ENCODE peak calls at places on chromosomes 5 and 9, in five cellular contexts. One of them, this sample, is unnamed.
A peak's percentile ranks its signal among the peaks of the same experiment; 100 is the strongest.

GRCh38 chr5:71731015-71731414 is 11.9 kb downstream of the CARTPT start:
- DNase-seq in fibroblast of pulmonary artery: no peak
- DNase-seq in NCI-H1436: no peak
- DNase-seq in GM03348: no peak
- DNase-seq in nephron progenitor cell: no peak
- DNase-seq in this sample: no peak

GRCh38 chr5:179747815-179748214 is 15.2 kb downstream of the MAML1 start:
- DNase-seq in NCI-H1436: no peak
- DNase-seq in fibroblast of pulmonary artery: no peak
- DNase-seq in nephron progenitor cell: no peak
- DNase-seq in GM03348: no peak
- DNase-seq in this sample: no peak

GRCh38 chr9:77848428-77848827 is 183.2 kb downstream of the GNAQ start:
- DNase-seq in nephron progenitor cell: no peak
- DNase-seq in GM03348: no peak
- DNase-seq in NCI-H1436: no peak
- DNase-seq in fibroblast of pulmonary artery: no peak
- DNase-seq in this sample: no peak

GRCh38 chr9:70504814-70505213 is 90.4 kb upstream of the KLF9 start:
- DNase-seq in fibroblast of pulmonary artery: peak; percentile 72
- DNase-seq in NCI-H1436: no peak
- DNase-seq in nephron progenitor cell: no peak
- DNase-seq in GM03348: no peak
- DNase-seq in this sample: no peak

GRCh38 chr5:157744055-157745011 is 821 bp downstream of the LSM11 start:
- DNase-seq in nephron progenitor cell: no peak
- DNase-seq in fibroblast of pulmonary artery: no peak
- DNase-seq in GM03348: peak; percentile 39
- DNase-seq in NCI-H1436: no peak
- DNase-seq in this sample: no peak

GRCh38 chr9:72113081-72113480 is 36.2 kb upstream of the GDA start:
- DNase-seq in nephron progenitor cell: no peak
- DNase-seq in fibroblast of pulmonary artery: no peak
- DNase-seq in NCI-H1436: no peak
- DNase-seq in GM03348: no peak
- DNase-seq in this sample: no peak

GRCh38 chr9:126549246-126550006 is 64.3 kb upstream of the LMX1B start:
- DNase-seq in GM03348: no peak
- DNase-seq in fibroblast of pulmonary artery: no peak
- DNase-seq in nephron progenitor cell: no peak
- DNase-seq in NCI-H1436: no peak
- DNase-seq in this sample: no peak

GRCh38 chr9:27496134-27496504 is 28.0 kb upstream of the IFNK start:
- DNase-seq in GM03348: no peak
- DNase-seq in fibroblast of pulmonary artery: no peak
- DNase-seq in nephron progenitor cell: no peak
- DNase-seq in NCI-H1436: no peak
- DNase-seq in this sample: no peak

GRCh38 chr9:137579259-137579604 is 507 bp upstream of the DPH7 start:
- DNase-seq in NCI-H1436: no peak
- DNase-seq in GM03348: no peak
- DNase-seq in nephron progenitor cell: no peak
- DNase-seq in fibroblast of pulmonary artery: no peak
- DNase-seq in this sample: no peak

GRCh38 chr5:95591490-95591901 is 28.4 kb upstream of the GPR150 start:
- DNase-seq in NCI-H1436: no peak
- DNase-seq in GM03348: peak; percentile 54
- DNase-seq in fibroblast of pulmonary artery: peak; percentile 78
- DNase-seq in nephron progenitor cell: no peak
- DNase-seq in this sample: peak; percentile 31

GRCh38 chr5:169218862-169219261 is 82.1 kb downstream of the SLIT3 start:
- DNase-seq in GM03348: no peak
- DNase-seq in NCI-H1436: no peak
- DNase-seq in fibroblast of pulmonary artery: no peak
- DNase-seq in nephron progenitor cell: no peak
- DNase-seq in this sample: no peak

GRCh38 chr5:154770111-154770510 is 14.9 kb downstream of the LARP1 start:
- DNase-seq in nephron progenitor cell: no peak
- DNase-seq in fibroblast of pulmonary artery: no peak
- DNase-seq in NCI-H1436: no peak
- DNase-seq in GM03348: no peak
- DNase-seq in this sample: no peak

GRCh38 chr9:93654351-93654961 is 78.1 kb downstream of the PHF2 start:
- DNase-seq in NCI-H1436: no peak
- DNase-seq in nephron progenitor cell: no peak
- DNase-seq in fibroblast of pulmonary artery: no peak
- DNase-seq in GM03348: no peak
- DNase-seq in this sample: no peak

GRCh38 chr9:26870292-26870691 is 22.3 kb downstream of the CAAP1 start:
- DNase-seq in NCI-H1436: no peak
- DNase-seq in fibroblast of pulmonary artery: peak; percentile 60
- DNase-seq in GM03348: no peak
- DNase-seq in nephron progenitor cell: no peak
- DNase-seq in this sample: no peak

GRCh38 chr5:74199005-74199404 is 441.5 kb downstream of the ENC1 start:
- DNase-seq in nephron progenitor cell: no peak
- DNase-seq in fibroblast of pulmonary artery: no peak
- DNase-seq in GM03348: no peak
- DNase-seq in NCI-H1436: no peak
- DNase-seq in this sample: no peak

GRCh38 chr9:12775373-12775962 is 648 bp downstream of the LURAP1L start:
- DNase-seq in fibroblast of pulmonary artery: no peak
- DNase-seq in nephron progenitor cell: peak; percentile 58
- DNase-seq in NCI-H1436: no peak
- DNase-seq in GM03348: peak; percentile 13
- DNase-seq in this sample: peak; percentile 19

GRCh38 chr9:124652203-124652992 is 118.7 kb downstream of the NR6A1 start:
- DNase-seq in GM03348: peak; percentile 86
- DNase-seq in NCI-H1436: no peak
- DNase-seq in nephron progenitor cell: no peak
- DNase-seq in fibroblast of pulmonary artery: peak; percentile 72
- DNase-seq in this sample: no peak

GRCh38 chr9:6552033-6552737 is 93.3 kb downstream of the GLDC start:
- DNase-seq in fibroblast of pulmonary artery: peak; percentile 64
- DNase-seq in NCI-H1436: no peak
- DNase-seq in nephron progenitor cell: no peak
- DNase-seq in GM03348: no peak
- DNase-seq in this sample: no peak

GRCh38 chr5:41610402-41610801 is 100.0 kb upstream of the PLCXD3 start:
- DNase-seq in fibroblast of pulmonary artery: no peak
- DNase-seq in GM03348: no peak
- DNase-seq in NCI-H1436: no peak
- DNase-seq in nephron progenitor cell: no peak
- DNase-seq in this sample: no peak

GRCh38 chr5:16707168-16707868 is 90.5 kb upstream of the RETREG1 start:
- DNase-seq in fibroblast of pulmonary artery: no peak
- DNase-seq in nephron progenitor cell: no peak
- DNase-seq in NCI-H1436: no peak
- DNase-seq in GM03348: no peak
- DNase-seq in this sample: no peak

GRCh38 chr9:12658531-12659209 is 34.5 kb upstream of the TYRP1 start:
- DNase-seq in nephron progenitor cell: no peak
- DNase-seq in NCI-H1436: no peak
- DNase-seq in GM03348: no peak
- DNase-seq in fibroblast of pulmonary artery: no peak
- DNase-seq in this sample: no peak

GRCh38 chr9:121654497-121655140 is 3.2 kb downstream of the DAB2IP start:
- DNase-seq in nephron progenitor cell: no peak
- DNase-seq in fibroblast of pulmonary artery: no peak
- DNase-seq in NCI-H1436: no peak
- DNase-seq in GM03348: no peak
- DNase-seq in this sample: no peak

GRCh38 chr5:11785771-11786342 is 118.4 kb downstream of the CTNND2 start:
- DNase-seq in fibroblast of pulmonary artery: no peak
- DNase-seq in NCI-H1436: no peak
- DNase-seq in GM03348: no peak
- DNase-seq in nephron progenitor cell: no peak
- DNase-seq in this sample: no peak

GRCh38 chr9:83536332-83536731 is 1.9 kb downstream of the FRMD3 start:
- DNase-seq in nephron progenitor cell: no peak
- DNase-seq in fibroblast of pulmonary artery: no peak
- DNase-seq in GM03348: no peak
- DNase-seq in NCI-H1436: no peak
- DNase-seq in this sample: no peak

GRCh38 chr9:4762889-4763521 is 22.0 kb upstream of the AK3 start:
- DNase-seq in GM03348: no peak
- DNase-seq in fibroblast of pulmonary artery: peak; percentile 48
- DNase-seq in nephron progenitor cell: peak; percentile 53
- DNase-seq in NCI-H1436: no peak
- DNase-seq in this sample: peak; percentile 26

GRCh38 chr5:73282923-73283322 is 109.9 kb downstream of the TMEM174 start:
- DNase-seq in GM03348: no peak
- DNase-seq in NCI-H1436: no peak
- DNase-seq in fibroblast of pulmonary artery: no peak
- DNase-seq in nephron progenitor cell: no peak
- DNase-seq in this sample: no peak